ENCODE peak calls at places on chromosomes 4 and X, in six cellular contexts. One of them, this sample, is unnamed.

GRCh38 chr4:40055873-40056721 is 553 bp upstream of the N4BP2 start:
- DNase-seq in progenitor cell of endocrine pancreas: peak
- DNase-seq in SK-MEL-5: peak
- DNase-seq in NAMALWA: no peak
- DNase-seq in HEK293T: peak
- DNase-seq in right lobe of liver: peak
- DNase-seq in this sample: peak

GRCh38 chr4:41359069-41359769 is 102.5 kb downstream of the UCHL1 start:
- DNase-seq in progenitor cell of endocrine pancreas: no peak
- DNase-seq in SK-MEL-5: peak
- DNase-seq in NAMALWA: peak
- DNase-seq in HEK293T: peak
- DNase-seq in right lobe of liver: no peak
- DNase-seq in this sample: no peak

GRCh38 chr4:111639120-111639519 is 506.1 kb upstream of the FAM241A start:
- DNase-seq in progenitor cell of endocrine pancreas: no peak
- DNase-seq in SK-MEL-5: no peak
- DNase-seq in NAMALWA: no peak
- DNase-seq in HEK293T: no peak
- DNase-seq in right lobe of liver: no peak
- DNase-seq in this sample: no peak

GRCh38 chr4:152709675-152710438 is 30.1 kb upstream of the TMEM154 start:
- DNase-seq in progenitor cell of endocrine pancreas: no peak
- DNase-seq in SK-MEL-5: no peak
- DNase-seq in NAMALWA: no peak
- DNase-seq in HEK293T: peak
- DNase-seq in right lobe of liver: no peak
- DNase-seq in this sample: no peak

GRCh38 chrX:78555401-78555980 is 103.6 kb downstream of the RTL3 start:
- DNase-seq in progenitor cell of endocrine pancreas: no peak
- DNase-seq in SK-MEL-5: peak
- DNase-seq in NAMALWA: peak
- DNase-seq in HEK293T: no peak
- DNase-seq in right lobe of liver: no peak
- DNase-seq in this sample: peak

GRCh38 chrX:49230500-49231232 is 2.5 kb downstream of the CACNA1F start:
- DNase-seq in progenitor cell of endocrine pancreas: peak
- DNase-seq in SK-MEL-5: peak
- DNase-seq in NAMALWA: peak
- DNase-seq in HEK293T: no peak
- DNase-seq in right lobe of liver: no peak
- DNase-seq in this sample: no peak

GRCh38 chr4:103415801-103416200 is 217.7 kb upstream of the CENPE start:
- DNase-seq in progenitor cell of endocrine pancreas: no peak
- DNase-seq in SK-MEL-5: no peak
- DNase-seq in NAMALWA: no peak
- DNase-seq in HEK293T: no peak
- DNase-seq in right lobe of liver: no peak
- DNase-seq in this sample: no peak

GRCh38 chr4:126859314-126859713 is 773.4 kb upstream of the INTU start:
- DNase-seq in progenitor cell of endocrine pancreas: no peak
- DNase-seq in SK-MEL-5: no peak
- DNase-seq in NAMALWA: no peak
- DNase-seq in HEK293T: no peak
- DNase-seq in right lobe of liver: no peak
- DNase-seq in this sample: no peak

GRCh38 chr4:106986486-106986885 is 49.6 kb downstream of the DKK2 start:
- DNase-seq in progenitor cell of endocrine pancreas: no peak
- DNase-seq in SK-MEL-5: peak
- DNase-seq in NAMALWA: no peak
- DNase-seq in HEK293T: no peak
- DNase-seq in right lobe of liver: no peak
- DNase-seq in this sample: peak

GRCh38 chrX:42755820-42756219 is 22.1 kb downstream of the PPP1R2C start:
- DNase-seq in progenitor cell of endocrine pancreas: no peak
- DNase-seq in SK-MEL-5: no peak
- DNase-seq in NAMALWA: no peak
- DNase-seq in HEK293T: no peak
- DNase-seq in right lobe of liver: no peak
- DNase-seq in this sample: peak

GRCh38 chr4:173746424-173746823 is 216.4 kb upstream of the HAND2 start:
- DNase-seq in progenitor cell of endocrine pancreas: no peak
- DNase-seq in SK-MEL-5: no peak
- DNase-seq in NAMALWA: no peak
- DNase-seq in HEK293T: no peak
- DNase-seq in right lobe of liver: no peak
- DNase-seq in this sample: no peak

GRCh38 chr4:118845552-118846065 is 9.7 kb upstream of the SEC24D start:
- DNase-seq in progenitor cell of endocrine pancreas: no peak
- DNase-seq in SK-MEL-5: no peak
- DNase-seq in NAMALWA: no peak
- DNase-seq in HEK293T: no peak
- DNase-seq in right lobe of liver: no peak
- DNase-seq in this sample: peak

GRCh38 chrX:106249706-106250379 is 81.7 kb downstream of the PWWP3B start:
- DNase-seq in progenitor cell of endocrine pancreas: no peak
- DNase-seq in SK-MEL-5: no peak
- DNase-seq in NAMALWA: no peak
- DNase-seq in HEK293T: no peak
- DNase-seq in right lobe of liver: no peak
- DNase-seq in this sample: peak

This sample was measured in myocyte.